ENCODE peak calls at places on chromosomes 7 and 10, in four cellular contexts. K, T, H and F are unnamed samples.

GRCh38 chr10:71382757-71383156 is 14.0 kb upstream of the CDH23 start:
- DNase-seq in K (no peak), T (no peak), H (no peak), F (no peak)

GRCh38 chr7:7014827-7015610 is 167.3 kb upstream of the C1GALT1 start:
- DNase-seq in H (no peak), K (no peak), T (peak; percentile 54), F (no peak)

GRCh38 chr10:124524991-124525653 is 63.5 kb downstream of the LHPP start:
- DNase-seq in K (no peak), T (peak; percentile 71), H (no peak), F (no peak)

GRCh38 chr10:75286901-75287300 is 51.1 kb upstream of the COMTD1 start:
- DNase-seq in K (no peak), T (no peak), H (no peak), F (no peak)

GRCh38 chr7:55307123-55307916 is 57.8 kb upstream of the LANCL2 start:
- DNase-seq in T (no peak), K (no peak), H (no peak), F (peak; percentile 8)

GRCh38 chr10:125521721-125522680 is 161.0 kb downstream of the TEX36 start:
- DNase-seq in K (peak; percentile 23), H (no peak), T (peak; percentile 59), F (peak; percentile 64)

GRCh38 chr7:111873963-111874693 is 311.8 kb upstream of the IMMP2L start:
- DNase-seq in T (no peak), H (no peak), K (no peak), F (no peak)

GRCh38 chr10:11757820-11758463 is 15.8 kb downstream of the ECHDC3 start:
- DNase-seq in H (peak; percentile 50), K (peak; percentile 83), T (peak; percentile 86), F (peak; percentile 87)

GRCh38 chr7:104979167-104979841 is 34.7 kb upstream of the KMT2E start:
- DNase-seq in T (no peak), H (no peak), K (no peak), F (no peak)

GRCh38 chr10:51886438-51887068 is 187.2 kb upstream of the CSTF2T start:
- DNase-seq in K (no peak), T (no peak), H (no peak), F (no peak)

GRCh38 chr10:94361161-94361794 is 1.5 kb downstream of the NOC3L start:
- DNase-seq in T (peak; percentile 9), H (peak; percentile 16), K (peak; percentile 43), F (no peak)

GRCh38 chr7:115475774-115476407 is 554.0 kb downstream of the MDFIC start:
- DNase-seq in H (no peak), T (no peak), K (no peak), F (no peak)

GRCh38 chr10:15045380-15045779 is 1.6 kb downstream of the OLAH start:
- DNase-seq in T (no peak), K (no peak), H (no peak), F (no peak)

GRCh38 chr7:16318463-16318862 is 102.9 kb downstream of the CRPPA start:
- DNase-seq in K (no peak), H (no peak), T (no peak), F (no peak)

GRCh38 chr7:44393238-44394111 is 68.1 kb upstream of the CAMK2B start:
- DNase-seq in T (no peak), H (no peak), K (no peak), F (no peak)

GRCh38 chr10:91838199-91838598 is 40.0 kb downstream of the TNKS2 start:
- DNase-seq in H (no peak), K (no peak), T (peak; percentile 52), F (no peak)

GRCh38 chr7:99180067-99180650 is 27.8 kb downstream of the KPNA7 start:
- DNase-seq in T (no peak), K (no peak), H (no peak), F (no peak)

GRCh38 chr10:127044191-127044590 is 139.0 kb downstream of the DOCK1 start:
- DNase-seq in T (no peak), H (no peak), K (no peak), F (no peak)

GRCh38 chr10:59991661-59992060 is 85.3 kb upstream of the CCDC6 start:
- DNase-seq in K (no peak), T (no peak), H (no peak), F (peak; percentile 80)

GRCh38 chr7:121079425-121080169 is 91.1 kb downstream of the CPED1 start:
- DNase-seq in T (no peak), K (peak; percentile 32), H (no peak), F (no peak)

GRCh38 chr7:130821864-130822263 is 87.9 kb upstream of the KLF14 start:
- DNase-seq in K (no peak), T (no peak), H (no peak), F (no peak)

GRCh38 chr7:155222046-155222445 is 75.6 kb upstream of the INSIG1 start:
- DNase-seq in T (no peak), H (no peak), K (no peak), F (no peak)

GRCh38 chr10:61786728-61787127 is 114.8 kb upstream of the ARID5B start:
- DNase-seq in T (no peak), K (no peak), H (peak; percentile 50), F (no peak)

GRCh38 chr7:43353902-43354301 is 229.0 kb upstream of the STK17A start:
- DNase-seq in K (no peak), H (no peak), T (no peak), F (no peak)

GRCh38 chr7:29237483-29237882 is 42.9 kb downstream of the CHN2 start:
- DNase-seq in H (no peak), K (peak; percentile 23), T (no peak), F (no peak)

GRCh38 chr10:72310636-72311035 is 36.9 kb downstream of the DDIT4 start:
- DNase-seq in H (no peak), K (no peak), T (no peak), F (no peak)

GRCh38 chr10:128086003-128086863 is 40.0 kb downstream of the MKI67 start:
- DNase-seq in H (no peak), K (no peak), T (no peak), F (no peak)

GRCh38 chr10:128084991-128085390 is 41.2 kb downstream of the MKI67 start:
- DNase-seq in T (no peak), H (no peak), K (no peak), F (no peak)

GRCh38 chr10:128087146-128087883 is 38.9 kb downstream of the MKI67 start:
- DNase-seq in H (no peak), T (no peak), K (no peak), F (no peak)

GRCh38 chr10:128091636-128092210 is 34.5 kb downstream of the MKI67 start:
- DNase-seq in K (no peak), T (no peak), H (no peak), F (no peak)

DNA sequence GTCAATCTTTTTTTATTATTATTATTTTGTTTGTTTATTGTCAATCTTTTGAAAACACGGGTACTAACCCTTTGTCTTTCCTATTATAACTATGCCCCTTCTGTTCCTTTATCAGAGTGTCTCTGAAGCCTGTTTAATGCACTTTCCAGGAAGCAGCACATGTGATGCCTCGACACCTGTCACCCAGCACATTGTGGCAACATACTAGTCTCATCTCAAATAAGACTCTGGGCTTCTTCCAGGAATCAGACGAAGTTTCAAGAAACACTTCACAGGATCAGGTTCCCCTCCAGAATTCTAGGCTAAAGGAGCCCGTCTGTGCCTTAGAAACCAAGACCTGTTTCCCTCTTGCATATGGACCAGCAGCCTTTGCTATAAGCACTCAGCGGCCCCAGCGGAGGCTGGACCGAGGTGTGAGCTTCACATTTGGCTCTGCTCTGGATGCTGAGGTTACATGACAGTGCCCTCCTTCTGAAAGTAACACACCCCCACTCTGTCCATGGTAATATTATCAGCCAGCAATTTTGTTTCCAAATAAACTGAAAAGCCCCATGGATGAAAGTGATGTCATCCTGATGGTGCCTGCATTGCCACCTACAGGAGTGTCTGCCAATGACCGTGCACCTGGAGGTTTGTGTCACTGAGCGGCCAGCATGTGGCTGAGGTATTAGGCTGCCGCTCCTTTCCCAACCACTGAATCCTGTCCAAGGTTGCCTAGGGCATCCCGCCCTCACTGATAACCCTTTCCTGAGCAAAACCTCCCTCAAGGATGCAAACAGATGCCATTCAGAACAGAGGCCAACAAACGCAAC is 38.1 kb downstream of the MKI67 start:
- DNase-seq in T (peak; percentile 54), H (no peak), K (peak; percentile 18), F (peak; percentile 24)
- H3K27ac ChIP-seq in T (no peak overlapping the region), H (no peak overlapping the region), K (no peak overlapping the region), F (no peak overlapping the region)

GRCh38 chr7:81415181-81415580 is 354.7 kb downstream of the HGF start:
- DNase-seq in T (no peak), K (no peak), H (no peak), F (no peak)
- TF ChIP-seq PBX3 in T (no peak), K (no peak), H (no peak), F (no peak)

GRCh38 chr10:23419201-23419600 is 19.7 kb upstream of the OTUD1 start:
- DNase-seq in H (no peak), T (no peak), K (no peak), F (no peak)

GRCh38 chr10:23422003-23422411 is 16.9 kb upstream of the OTUD1 start:
- DNase-seq in T (no peak), K (no peak), H (no peak), F (no peak)

GRCh38 chr10:23418051-23418681 is 20.7 kb upstream of the OTUD1 start:
- DNase-seq in K (no peak), T (no peak), H (no peak), F (no peak)

GRCh38 chr10:23419657-23420319 is 19.1 kb upstream of the OTUD1 start:
- DNase-seq in K (no peak), T (no peak), H (no peak), F (no peak)

DNA sequence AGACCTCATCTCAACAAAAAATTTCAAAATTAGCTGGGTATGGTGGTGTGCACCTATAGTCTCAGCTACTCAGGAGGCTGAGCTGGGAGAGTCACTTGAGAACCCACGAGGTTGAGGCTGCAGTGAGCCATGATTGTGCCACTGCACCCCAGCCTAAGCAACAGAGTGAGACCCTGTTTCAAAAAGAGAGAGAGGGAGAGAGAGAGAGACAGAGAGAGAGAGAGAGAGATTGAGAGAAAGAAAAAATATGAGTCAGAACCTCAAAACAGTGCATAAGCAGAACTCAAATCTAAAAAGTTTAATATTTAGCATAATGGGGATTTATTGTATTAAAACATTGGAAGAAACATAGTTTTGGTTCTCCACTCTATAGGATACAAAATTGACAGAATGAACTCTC is 17.5 kb upstream of the OTUD1 start:
- DNase-seq in H (no peak), T (no peak), K (no peak), F (no peak)
- H3K27ac ChIP-seq in H (no peak overlapping the region), T (no peak overlapping the region), K (no peak overlapping the region), F (no peak overlapping the region)

GRCh38 chr10:49296826-49297225 is 2.1 kb upstream of the C10orf71 start:
- DNase-seq in T (no peak), K (no peak), H (no peak), F (no peak)
- TF ChIP-seq PBX3 in T (no peak), K (no peak), H (no peak), F (no peak)

DNA sequence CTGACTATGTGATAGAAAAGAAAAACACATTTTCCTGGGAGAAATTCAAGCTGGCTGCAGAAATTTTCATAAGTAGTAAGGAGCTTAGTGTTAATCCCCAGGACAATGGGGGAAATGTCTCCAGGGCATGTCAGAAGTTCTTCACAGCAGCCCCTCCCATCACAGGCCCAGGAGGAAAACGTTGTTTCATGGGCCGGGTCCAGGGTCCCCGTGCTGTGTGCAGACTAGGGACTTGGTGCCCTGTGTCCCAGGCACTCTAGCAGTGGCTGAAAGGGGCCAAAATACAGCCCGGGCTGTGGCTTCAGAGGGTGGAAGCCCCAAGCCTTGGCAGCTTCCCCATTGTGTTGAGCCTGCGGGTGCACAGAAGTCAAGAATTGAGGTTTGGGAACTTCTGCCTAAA is 99.0 kb upstream of the ASAH2 start:
- DNase-seq in T (no peak), K (no peak), H (no peak), F (no peak)
- H3K27ac ChIP-seq in T (no peak overlapping the region), K (no peak overlapping the region), H (no peak overlapping the region), F (no peak overlapping the region)